ENCODE peak calls at places on chromosome 5, in seven cellular contexts. One of them, this sample, is unnamed.

GRCh38 chr5:10460252-10460906 is 18.7 kb downstream of the ROPN1L start:
- DNase-seq in ACHN: no peak
- DNase-seq in stimulated activated CD4-positive, alpha-beta T cell treated with anti-CD3 and anti-CD28 coated beads, Interleukin-12 subunit alpha, Interleukin-12 subunit beta, amount 100 ng/mL, for 48 hours: no peak
- DNase-seq in endodermal cell: no peak
- DNase-seq in CD4-positive, alpha-beta T cell: no peak
- DNase-seq in memory B cell: no peak
- DNase-seq in activated CD4-positive, alpha-beta T cell treated with anti-CD3 and anti-CD28 coated beads for 48 hours: no peak
- DNase-seq in this sample: no peak

GRCh38 chr5:119322312-119322947 is 33.4 kb upstream of the TNFAIP8 start:
- DNase-seq in stimulated activated CD4-positive, alpha-beta T cell treated with anti-CD3 and anti-CD28 coated beads, Interleukin-12 subunit alpha, Interleukin-12 subunit beta, amount 100 ng/mL, for 48 hours: no peak
- DNase-seq in ACHN: peak
- DNase-seq in CD4-positive, alpha-beta T cell: no peak
- DNase-seq in activated CD4-positive, alpha-beta T cell treated with anti-CD3 and anti-CD28 coated beads for 48 hours: no peak
- DNase-seq in memory B cell: no peak
- DNase-seq in endodermal cell: no peak
- DNase-seq in this sample: no peak

GRCh38 chr5:72106922-72107873 is at the start of gene MAP1B:
- DNase-seq in endodermal cell: peak
- DNase-seq in stimulated activated CD4-positive, alpha-beta T cell treated with anti-CD3 and anti-CD28 coated beads, Interleukin-12 subunit alpha, Interleukin-12 subunit beta, amount 100 ng/mL, for 48 hours: no peak
- DNase-seq in ACHN: peak
- DNase-seq in activated CD4-positive, alpha-beta T cell treated with anti-CD3 and anti-CD28 coated beads for 48 hours: no peak
- DNase-seq in CD4-positive, alpha-beta T cell: no peak
- DNase-seq in memory B cell: no peak
- DNase-seq in this sample: peak

GRCh38 chr5:173454381-173454763 is 126.2 kb upstream of the STC2 start:
- DNase-seq in CD4-positive, alpha-beta T cell: no peak
- DNase-seq in memory B cell: no peak
- DNase-seq in stimulated activated CD4-positive, alpha-beta T cell treated with anti-CD3 and anti-CD28 coated beads, Interleukin-12 subunit alpha, Interleukin-12 subunit beta, amount 100 ng/mL, for 48 hours: no peak
- DNase-seq in ACHN: peak
- DNase-seq in activated CD4-positive, alpha-beta T cell treated with anti-CD3 and anti-CD28 coated beads for 48 hours: no peak
- DNase-seq in endodermal cell: no peak
- DNase-seq in this sample: peak

GRCh38 chr5:153480401-153480800 is 10.1 kb upstream of the GRIA1 start:
- DNase-seq in CD4-positive, alpha-beta T cell: no peak
- DNase-seq in endodermal cell: no peak
- DNase-seq in stimulated activated CD4-positive, alpha-beta T cell treated with anti-CD3 and anti-CD28 coated beads, Interleukin-12 subunit alpha, Interleukin-12 subunit beta, amount 100 ng/mL, for 48 hours: no peak
- DNase-seq in ACHN: no peak
- DNase-seq in memory B cell: no peak
- DNase-seq in activated CD4-positive, alpha-beta T cell treated with anti-CD3 and anti-CD28 coated beads for 48 hours: no peak
- DNase-seq in this sample: peak

GRCh38 chr5:151812757-151813309 is 41.1 kb downstream of the G3BP1 start:
- DNase-seq in ACHN: no peak
- DNase-seq in CD4-positive, alpha-beta T cell: no peak
- DNase-seq in stimulated activated CD4-positive, alpha-beta T cell treated with anti-CD3 and anti-CD28 coated beads, Interleukin-12 subunit alpha, Interleukin-12 subunit beta, amount 100 ng/mL, for 48 hours: no peak
- DNase-seq in endodermal cell: no peak
- DNase-seq in activated CD4-positive, alpha-beta T cell treated with anti-CD3 and anti-CD28 coated beads for 48 hours: no peak
- DNase-seq in memory B cell: no peak
- DNase-seq in this sample: no peak

GRCh38 chr5:152246401-152246800 is 158.7 kb downstream of the NMUR2 start:
- DNase-seq in stimulated activated CD4-positive, alpha-beta T cell treated with anti-CD3 and anti-CD28 coated beads, Interleukin-12 subunit alpha, Interleukin-12 subunit beta, amount 100 ng/mL, for 48 hours: no peak
- DNase-seq in memory B cell: no peak
- DNase-seq in CD4-positive, alpha-beta T cell: no peak
- DNase-seq in endodermal cell: peak
- DNase-seq in activated CD4-positive, alpha-beta T cell treated with anti-CD3 and anti-CD28 coated beads for 48 hours: peak
- DNase-seq in ACHN: peak
- DNase-seq in this sample: peak

GRCh38 chr5:154221371-154221896 is 30.9 kb downstream of the GALNT10 start:
- DNase-seq in activated CD4-positive, alpha-beta T cell treated with anti-CD3 and anti-CD28 coated beads for 48 hours: peak
- DNase-seq in memory B cell: no peak
- DNase-seq in CD4-positive, alpha-beta T cell: peak
- DNase-seq in stimulated activated CD4-positive, alpha-beta T cell treated with anti-CD3 and anti-CD28 coated beads, Interleukin-12 subunit alpha, Interleukin-12 subunit beta, amount 100 ng/mL, for 48 hours: peak
- DNase-seq in ACHN: peak
- DNase-seq in endodermal cell: no peak
- DNase-seq in this sample: no peak

GRCh38 chr5:157994906-157995519 is 136.1 kb upstream of the CLINT1 start:
- DNase-seq in memory B cell: peak
- DNase-seq in activated CD4-positive, alpha-beta T cell treated with anti-CD3 and anti-CD28 coated beads for 48 hours: peak
- DNase-seq in ACHN: peak
- DNase-seq in CD4-positive, alpha-beta T cell: peak
- DNase-seq in endodermal cell: peak
- DNase-seq in stimulated activated CD4-positive, alpha-beta T cell treated with anti-CD3 and anti-CD28 coated beads, Interleukin-12 subunit alpha, Interleukin-12 subunit beta, amount 100 ng/mL, for 48 hours: peak
- DNase-seq in this sample: peak

GRCh38 chr5:17398439-17398838 is 99.6 kb upstream of the TAF11L2 start:
- DNase-seq in CD4-positive, alpha-beta T cell: no peak
- DNase-seq in activated CD4-positive, alpha-beta T cell treated with anti-CD3 and anti-CD28 coated beads for 48 hours: no peak
- DNase-seq in endodermal cell: no peak
- DNase-seq in memory B cell: no peak
- DNase-seq in stimulated activated CD4-positive, alpha-beta T cell treated with anti-CD3 and anti-CD28 coated beads, Interleukin-12 subunit alpha, Interleukin-12 subunit beta, amount 100 ng/mL, for 48 hours: no peak
- DNase-seq in ACHN: peak
- DNase-seq in this sample: no peak

GRCh38 chr5:180250329-180250728 is 41.3 kb upstream of the RASGEF1C start:
- DNase-seq in stimulated activated CD4-positive, alpha-beta T cell treated with anti-CD3 and anti-CD28 coated beads, Interleukin-12 subunit alpha, Interleukin-12 subunit beta, amount 100 ng/mL, for 48 hours: no peak
- DNase-seq in memory B cell: no peak
- DNase-seq in CD4-positive, alpha-beta T cell: no peak
- DNase-seq in activated CD4-positive, alpha-beta T cell treated with anti-CD3 and anti-CD28 coated beads for 48 hours: no peak
- DNase-seq in endodermal cell: no peak
- DNase-seq in ACHN: no peak
- DNase-seq in this sample: no peak

GRCh38 chr5:28374492-28374934 is 1336.1 kb upstream of the CDH9 start:
- DNase-seq in ACHN: no peak
- DNase-seq in activated CD4-positive, alpha-beta T cell treated with anti-CD3 and anti-CD28 coated beads for 48 hours: no peak
- DNase-seq in endodermal cell: no peak
- DNase-seq in stimulated activated CD4-positive, alpha-beta T cell treated with anti-CD3 and anti-CD28 coated beads, Interleukin-12 subunit alpha, Interleukin-12 subunit beta, amount 100 ng/mL, for 48 hours: no peak
- DNase-seq in memory B cell: no peak
- DNase-seq in CD4-positive, alpha-beta T cell: no peak
- DNase-seq in this sample: peak

GRCh38 chr5:139985733-139986132 is 57.4 kb downstream of the NRG2 start:
- DNase-seq in CD4-positive, alpha-beta T cell: no peak
- DNase-seq in endodermal cell: no peak
- DNase-seq in ACHN: peak
- DNase-seq in memory B cell: no peak
- DNase-seq in activated CD4-positive, alpha-beta T cell treated with anti-CD3 and anti-CD28 coated beads for 48 hours: no peak
- DNase-seq in stimulated activated CD4-positive, alpha-beta T cell treated with anti-CD3 and anti-CD28 coated beads, Interleukin-12 subunit alpha, Interleukin-12 subunit beta, amount 100 ng/mL, for 48 hours: no peak
- DNase-seq in this sample: peak

GRCh38 chr5:38622723-38623129 is 66.3 kb upstream of the LIFR start:
- DNase-seq in stimulated activated CD4-positive, alpha-beta T cell treated with anti-CD3 and anti-CD28 coated beads, Interleukin-12 subunit alpha, Interleukin-12 subunit beta, amount 100 ng/mL, for 48 hours: no peak
- DNase-seq in memory B cell: no peak
- DNase-seq in ACHN: no peak
- DNase-seq in CD4-positive, alpha-beta T cell: no peak
- DNase-seq in endodermal cell: peak
- DNase-seq in activated CD4-positive, alpha-beta T cell treated with anti-CD3 and anti-CD28 coated beads for 48 hours: no peak
- DNase-seq in this sample: no peak

GRCh38 chr5:50691399-50692016 is 25.1 kb downstream of the PARP8 start:
- DNase-seq in memory B cell: no peak
- DNase-seq in ACHN: no peak
- DNase-seq in stimulated activated CD4-positive, alpha-beta T cell treated with anti-CD3 and anti-CD28 coated beads, Interleukin-12 subunit alpha, Interleukin-12 subunit beta, amount 100 ng/mL, for 48 hours: no peak
- DNase-seq in endodermal cell: no peak
- DNase-seq in activated CD4-positive, alpha-beta T cell treated with anti-CD3 and anti-CD28 coated beads for 48 hours: no peak
- DNase-seq in CD4-positive, alpha-beta T cell: no peak
- DNase-seq in this sample: no peak

GRCh38 chr5:94945656-94946055 is 327.2 kb downstream of the SLF1 start:
- DNase-seq in CD4-positive, alpha-beta T cell: no peak
- DNase-seq in stimulated activated CD4-positive, alpha-beta T cell treated with anti-CD3 and anti-CD28 coated beads, Interleukin-12 subunit alpha, Interleukin-12 subunit beta, amount 100 ng/mL, for 48 hours: no peak
- DNase-seq in activated CD4-positive, alpha-beta T cell treated with anti-CD3 and anti-CD28 coated beads for 48 hours: no peak
- DNase-seq in endodermal cell: no peak
- DNase-seq in ACHN: no peak
- DNase-seq in memory B cell: no peak
- DNase-seq in this sample: no peak

GRCh38 chr5:9269024-9269423 is 276.9 kb downstream of the SEMA5A start:
- DNase-seq in stimulated activated CD4-positive, alpha-beta T cell treated with anti-CD3 and anti-CD28 coated beads, Interleukin-12 subunit alpha, Interleukin-12 subunit beta, amount 100 ng/mL, for 48 hours: no peak
- DNase-seq in endodermal cell: no peak
- DNase-seq in ACHN: no peak
- DNase-seq in memory B cell: no peak
- DNase-seq in activated CD4-positive, alpha-beta T cell treated with anti-CD3 and anti-CD28 coated beads for 48 hours: no peak
- DNase-seq in CD4-positive, alpha-beta T cell: no peak
- DNase-seq in this sample: no peak

GRCh38 chr5:169328401-169328800 is 27.5 kb upstream of the SLIT3 start:
- DNase-seq in memory B cell: no peak
- DNase-seq in ACHN: no peak
- DNase-seq in stimulated activated CD4-positive, alpha-beta T cell treated with anti-CD3 and anti-CD28 coated beads, Interleukin-12 subunit alpha, Interleukin-12 subunit beta, amount 100 ng/mL, for 48 hours: no peak
- DNase-seq in activated CD4-positive, alpha-beta T cell treated with anti-CD3 and anti-CD28 coated beads for 48 hours: no peak
- DNase-seq in CD4-positive, alpha-beta T cell: no peak
- DNase-seq in endodermal cell: no peak
- DNase-seq in this sample: no peak

GRCh38 chr5:77329664-77330430 is 119.4 kb downstream of the PDE8B start:
- DNase-seq in stimulated activated CD4-positive, alpha-beta T cell treated with anti-CD3 and anti-CD28 coated beads, Interleukin-12 subunit alpha, Interleukin-12 subunit beta, amount 100 ng/mL, for 48 hours: no peak
- DNase-seq in ACHN: no peak
- DNase-seq in endodermal cell: no peak
- DNase-seq in activated CD4-positive, alpha-beta T cell treated with anti-CD3 and anti-CD28 coated beads for 48 hours: no peak
- DNase-seq in memory B cell: no peak
- DNase-seq in CD4-positive, alpha-beta T cell: no peak
- DNase-seq in this sample: no peak

GRCh38 chr5:6962256-6962655 is 249.0 kb downstream of the TENT4A start:
- DNase-seq in memory B cell: no peak
- DNase-seq in ACHN: no peak
- DNase-seq in endodermal cell: peak
- DNase-seq in activated CD4-positive, alpha-beta T cell treated with anti-CD3 and anti-CD28 coated beads for 48 hours: peak
- DNase-seq in CD4-positive, alpha-beta T cell: no peak
- DNase-seq in stimulated activated CD4-positive, alpha-beta T cell treated with anti-CD3 and anti-CD28 coated beads, Interleukin-12 subunit alpha, Interleukin-12 subunit beta, amount 100 ng/mL, for 48 hours: no peak
- DNase-seq in this sample: no peak

GRCh38 chr5:54519083-54519541 is 1.6 kb downstream of the SNX18 start:
- DNase-seq in endodermal cell: no peak
- DNase-seq in activated CD4-positive, alpha-beta T cell treated with anti-CD3 and anti-CD28 coated beads for 48 hours: no peak
- DNase-seq in CD4-positive, alpha-beta T cell: no peak
- DNase-seq in stimulated activated CD4-positive, alpha-beta T cell treated with anti-CD3 and anti-CD28 coated beads, Interleukin-12 subunit alpha, Interleukin-12 subunit beta, amount 100 ng/mL, for 48 hours: no peak
- DNase-seq in memory B cell: no peak
- DNase-seq in ACHN: no peak
- DNase-seq in this sample: peak

This sample was measured in DMS53.